ENCODE peak calls at places on chromosomes 1 and 21, in six cellular contexts. Q, U, D, O, E and R are unnamed samples.

GRCh38 chr1:117735045-117735992 is 129.5 kb downstream of the TENT5C start:
- DNase-seq in Q (no peak), U (peak), D (peak), O (no peak), E (peak), R (no peak)

GRCh38 chr1:65002508-65003315 is 36.4 kb upstream of the JAK1 start:
- DNase-seq in Q (peak), U (peak), D (peak), O (peak), E (peak), R (peak)

GRCh38 chr1:174074757-174075156 is 52.6 kb upstream of the RC3H1 start:
- DNase-seq in Q (no peak), U (no peak), D (no peak), O (no peak), E (peak), R (no peak)

GRCh38 chr1:42358791-42359190 is 21.8 kb upstream of the RIMKLA start:
- DNase-seq in Q (no peak), U (no peak), D (no peak), O (no peak), E (no peak), R (no peak)

GRCh38 chr1:115811140-115811828 is 29.6 kb downstream of the NHLH2 start:
- DNase-seq in Q (no peak), U (peak), D (peak), O (no peak), E (no peak), R (no peak)

GRCh38 chr1:182688436-182688835 is 4.0 kb upstream of the RGS8 start:
- DNase-seq in Q (no peak), U (no peak), D (no peak), O (no peak), E (no peak), R (no peak)

GRCh38 chr1:172662464-172663109 is 3.7 kb downstream of the FASLG start:
- DNase-seq in Q (no peak), U (peak), D (peak), O (peak), E (peak), R (peak)

GRCh38 chr21:44420416-44421205 is 34.7 kb upstream of the LRRC3 start:
- DNase-seq in Q (no peak), U (no peak), D (no peak), O (no peak), E (no peak), R (peak)

GRCh38 chr21:44630440-44630839 is 3.5 kb downstream of the KRTAP10-9 start:
- DNase-seq in Q (no peak), U (no peak), D (no peak), O (no peak), E (no peak), R (no peak)

GRCh38 chr21:40016234-40016633 is 149.0 kb downstream of the PCP4 start:
- DNase-seq in Q (no peak), U (no peak), D (no peak), O (no peak), E (no peak), R (no peak)

DNA sequence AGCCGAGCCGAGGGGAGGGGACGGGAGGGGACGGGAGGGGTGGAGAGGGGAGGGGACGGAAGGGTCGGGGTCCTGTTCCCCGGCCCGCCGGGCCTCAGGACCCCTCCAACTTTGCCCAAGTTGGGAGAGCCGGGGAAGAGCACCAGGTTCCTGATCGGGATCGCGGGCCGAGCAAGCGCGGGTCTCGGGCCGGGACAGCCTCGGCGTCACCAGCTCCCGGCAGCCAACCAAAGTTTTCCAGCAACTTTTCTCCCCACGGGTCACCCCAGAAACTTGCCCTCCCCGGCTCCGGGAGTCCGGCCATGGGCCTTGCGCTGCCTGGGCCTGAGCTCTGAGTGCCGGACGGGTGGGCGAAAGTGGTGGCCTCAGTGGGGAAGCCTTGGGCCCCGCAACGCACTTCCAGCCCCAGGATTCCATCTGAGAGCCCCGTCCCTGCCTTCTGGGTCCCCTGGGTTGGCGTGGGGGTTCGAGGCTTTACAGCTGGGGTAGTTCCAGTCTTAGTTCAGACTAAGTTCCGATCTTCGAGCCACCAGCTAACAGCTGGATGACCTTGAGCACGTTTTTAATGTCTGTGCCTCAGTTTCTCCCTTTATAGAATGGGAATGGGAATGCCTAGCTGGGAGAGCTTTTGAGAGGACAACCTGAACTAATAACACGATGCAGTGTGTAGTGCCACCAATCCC is 458 bp downstream of the ZC3H12A start:
- DNase-seq in Q (no peak), U (peak), D (peak), O (no peak), E (no peak), R (no peak)
- TF ChIP-seq POLR2A in Q (no peak), U (no peak), D (no peak), O (no peak), E (peak), R (no peak)

DNA sequence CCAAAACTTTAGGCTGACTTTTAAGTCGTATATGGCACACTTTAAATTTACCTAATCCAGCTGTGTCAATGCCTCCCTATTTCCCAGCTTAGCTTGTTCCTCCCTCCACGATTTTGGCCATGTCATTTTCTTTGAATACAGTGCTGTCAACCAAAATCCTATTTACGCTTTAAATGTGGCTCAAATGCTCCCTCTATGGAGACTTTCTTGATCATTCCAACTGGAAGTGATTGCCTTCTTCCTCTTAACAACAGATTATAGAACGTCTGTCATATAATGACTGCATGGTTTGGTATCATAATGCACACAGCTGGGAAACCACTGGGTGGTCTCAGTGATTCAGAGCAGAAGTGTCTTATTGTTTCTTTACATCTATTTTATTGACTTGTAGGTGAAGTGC is 18.9 kb upstream of the BATF3 start:
- DNase-seq in Q (no peak), U (no peak), D (no peak), O (no peak), E (peak), R (no peak)
- TF ChIP-seq CTCF in Q (no peak), U (no peak), D (no peak), O (no peak), E (peak), R (no peak)

GRCh38 chr1:243526180-243526579 is 270.3 kb downstream of the SDCCAG8 start:
- DNase-seq in Q (no peak), U (no peak), D (no peak), O (no peak), E (no peak), R (no peak)

GRCh38 chr1:243520831-243521230 is 265.0 kb downstream of the SDCCAG8 start:
- DNase-seq in Q (no peak), U (no peak), D (no peak), O (no peak), E (no peak), R (no peak)

GRCh38 chr1:243528459-243529120 is 272.7 kb downstream of the SDCCAG8 start:
- DNase-seq in Q (no peak), U (no peak), D (no peak), O (no peak), E (no peak), R (no peak)

GRCh38 chr1:243523766-243524165 is 267.9 kb downstream of the SDCCAG8 start:
- DNase-seq in Q (no peak), U (no peak), D (no peak), O (no peak), E (no peak), R (no peak)

DNA sequence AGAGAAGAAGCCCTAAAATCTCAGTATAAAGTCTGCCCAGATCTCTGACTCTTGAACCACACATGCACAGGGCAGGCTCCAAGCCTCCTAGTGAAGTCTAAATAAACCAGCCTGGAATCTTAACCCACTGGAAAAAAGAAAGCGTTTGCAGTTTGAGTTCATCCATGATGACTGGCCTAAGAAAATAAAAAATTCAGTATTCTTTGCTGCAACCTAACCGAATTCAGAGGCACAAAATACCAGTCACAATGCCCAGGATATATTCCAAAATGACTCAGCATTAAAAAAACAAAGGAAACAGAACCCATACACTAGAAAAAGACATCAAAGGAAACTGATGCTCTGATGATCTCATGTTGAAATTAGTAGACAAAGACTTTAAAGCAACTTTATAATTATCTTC is 269.2 kb downstream of the SDCCAG8 start:
- DNase-seq in Q (peak), U (no peak), D (no peak), O (no peak), E (peak), R (no peak)
- H3K4me3 ChIP-seq in Q (no peak), U (no peak), D (no peak), O (no peak), E (no peak), R (no peak)

GRCh38 chr1:228756457-228756856 is 21.2 kb downstream of the RHOU start:
- DNase-seq in Q (no peak), U (no peak), D (no peak), O (no peak), E (no peak), R (no peak)

GRCh38 chr1:228753933-228754332 is 18.7 kb downstream of the RHOU start:
- DNase-seq in Q (no peak), U (no peak), D (no peak), O (no peak), E (no peak), R (no peak)

GRCh38 chr1:228754646-228755268 is 19.5 kb downstream of the RHOU start:
- DNase-seq in Q (no peak), U (no peak), D (no peak), O (no peak), E (no peak), R (no peak)

GRCh38 chr1:228753236-228753741 is 18.0 kb downstream of the RHOU start:
- DNase-seq in Q (no peak), U (no peak), D (no peak), O (no peak), E (no peak), R (no peak)

DNA sequence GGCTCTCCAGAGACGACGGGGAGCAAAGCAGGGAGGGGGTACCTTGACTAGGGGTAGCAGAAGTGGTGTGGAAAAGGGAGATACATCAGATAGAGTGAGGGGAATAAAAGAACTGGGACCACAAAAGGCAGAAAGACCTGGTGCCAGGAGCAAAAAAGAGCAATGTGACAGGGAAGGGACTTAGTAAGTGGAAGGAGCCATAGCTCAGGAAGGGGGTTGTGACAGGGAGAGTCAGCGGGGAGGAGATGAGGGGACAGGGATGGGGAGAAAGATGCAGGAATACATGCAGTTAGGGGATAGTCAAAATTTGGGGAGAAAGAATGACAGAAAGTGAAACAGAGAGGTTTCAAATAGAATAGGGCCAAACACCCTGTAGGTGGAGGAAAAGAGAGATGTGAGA is 20.5 kb downstream of the RHOU start:
- DNase-seq in Q (no peak), U (no peak), D (no peak), O (no peak), E (no peak), R (no peak)
- TF ChIP-seq POLR2A in Q (no peak), U (no peak), D (no peak), O (no peak), E (no peak), R (no peak)

GRCh38 chr1:67687649-67688048 is 2.6 kb downstream of the GADD45A start:
- DNase-seq in Q (no peak), U (no peak), D (no peak), O (no peak), E (peak), R (no peak)
- TF ChIP-seq CTCF in Q (no peak), U (no peak), D (no peak), O (no peak), E (no peak), R (no peak)

GRCh38 chr1:3610165-3610822 is 1.0 kb downstream of the MEGF6 start:
- DNase-seq in Q (no peak), U (no peak), D (no peak), O (no peak), E (no peak), R (no peak)

GRCh38 chr1:3609769-3610157 is 1.5 kb downstream of the MEGF6 start:
- DNase-seq in Q (no peak), U (no peak), D (no peak), O (no peak), E (no peak), R (no peak)

GRCh38 chr1:3612123-3612522 is 815 bp upstream of the MEGF6 start:
- DNase-seq in Q (no peak), U (no peak), D (no peak), O (no peak), E (no peak), R (no peak)

GRCh38 chr1:3610823-3611169 is 512 bp downstream of the MEGF6 start:
- DNase-seq in Q (no peak), U (no peak), D (no peak), O (no peak), E (no peak), R (no peak)

DNA sequence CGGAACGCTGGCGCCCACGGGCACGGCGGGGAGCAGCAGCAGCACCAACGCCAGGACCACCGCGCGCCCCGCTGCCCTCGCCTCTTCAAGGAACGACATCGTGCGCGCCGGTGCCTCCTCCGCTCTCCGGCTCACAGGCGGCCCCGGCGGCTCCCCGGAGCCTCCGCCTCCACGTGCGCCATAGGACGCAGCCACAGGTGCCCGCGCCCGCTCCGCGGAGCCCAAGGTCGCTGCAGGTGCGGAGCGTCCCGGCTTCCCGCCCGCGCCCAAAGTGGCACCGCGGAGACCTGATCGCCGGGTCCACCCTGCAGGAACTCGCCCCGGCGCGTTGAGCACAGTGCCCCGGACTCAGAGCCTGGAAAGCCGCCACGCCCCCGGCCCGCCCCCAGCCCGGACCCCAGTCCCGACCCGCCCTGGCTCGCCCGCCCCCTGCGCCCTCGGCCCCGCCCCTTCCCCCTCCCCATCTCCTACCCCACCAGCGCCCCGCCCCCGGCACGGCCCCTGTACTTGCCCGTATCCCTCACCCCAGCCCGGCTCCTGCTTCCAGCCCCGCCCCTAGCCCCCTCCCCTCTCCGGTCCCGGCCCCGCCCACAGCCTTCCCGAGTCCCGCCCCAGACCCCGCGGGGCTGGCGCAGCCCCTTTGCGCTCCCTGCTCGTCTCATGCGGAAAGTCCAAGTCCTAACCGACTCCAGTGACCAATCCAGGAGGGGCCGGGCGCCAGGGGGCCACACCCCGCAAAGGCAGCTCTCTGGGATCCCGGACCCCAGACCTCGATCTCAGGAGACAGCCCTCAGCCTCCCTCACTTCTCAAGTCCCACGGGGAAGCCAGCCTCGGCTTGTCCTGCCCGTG is at the start of gene MEGF6:
- DNase-seq in Q (peak), U (peak), D (peak), O (peak), E (peak), R (no peak)
- H3K4me3 ChIP-seq in Q (peak), U (no peak), D (peak), O (no peak), E (peak), R (peak)

GRCh38 chr1:108699375-108700332 is 7.5 kb downstream of the PRPF38B start:
- DNase-seq in Q (no peak), U (no peak), D (no peak), O (no peak), E (no peak), R (no peak)
- TF ChIP-seq POLR2A in Q (no peak), U (no peak), D (no peak), O (no peak), E (no peak), R (no peak)

DNA sequence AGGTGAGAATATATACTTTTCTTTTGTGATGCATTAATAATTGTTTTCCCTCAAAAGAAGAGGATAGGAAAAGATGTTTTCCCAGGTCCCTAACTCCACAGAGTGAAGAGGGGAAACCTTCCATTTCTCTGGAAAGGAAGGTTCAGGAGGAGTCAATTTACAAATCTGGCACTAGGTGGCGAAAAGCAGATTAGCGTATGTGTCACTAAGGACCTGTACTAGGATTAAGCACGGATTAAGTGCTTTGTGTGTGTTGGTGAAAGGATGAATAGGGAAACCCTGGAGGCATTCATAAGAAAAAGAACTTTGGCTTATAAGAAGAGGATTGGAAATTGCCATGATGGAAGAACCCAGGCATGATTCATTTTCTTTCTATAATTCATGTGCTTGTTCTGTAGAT is 410.1 kb upstream of the PLXNA2 start:
- DNase-seq in Q (peak), U (no peak), D (no peak), O (no peak), E (no peak), R (no peak)
- TF ChIP-seq CTCF in Q (peak), U (peak), D (no peak), O (no peak), E (peak), R (no peak)